ENCODE peak calls at places on chromosomes 12 and 14, in nine cellular contexts. T is breast epithelium; C is OCI-M1; U is dorsolateral prefrontal cortex; Y is NCI-H446; S is effector memory CD4-positive, alpha-beta T cell; H is frontal cortex; G is C1 segment of cervical spinal cord; V is MG63. P is an unnamed sample.

GRCh38 chr14:71582705-71583104 is 349.5 kb upstream of the RGS6 start:
- DNase-seq in U (no peak), T (no peak), H (no peak), S (no peak), G (no peak), C (no peak), Y (no peak), V (no peak), P (no peak)

GRCh38 chr12:88242161-88242925 is 100.2 kb downstream of the TMTC3 start:
- DNase-seq in T (no peak), S (no peak), C (peak), Y (no peak), G (no peak), U (no peak), H (no peak), V (peak), P (no peak)

GRCh38 chr14:91021115-91021514 is 39.3 kb downstream of the RPS6KA5 start:
- DNase-seq in C (no peak), Y (no peak), V (no peak), G (no peak), T (no peak), H (no peak), U (no peak), S (no peak), P (no peak)

GRCh38 chr12:7121324-7121723 is 7.4 kb downstream of the RBP5 start:
- DNase-seq in T (no peak), Y (no peak), U (no peak), C (no peak), G (no peak), H (no peak), S (no peak), V (no peak), P (no peak)

GRCh38 chr12:7501031-7501585 is 2.5 kb downstream of the CD163 start:
- DNase-seq in G (no peak), H (no peak), C (no peak), S (no peak), V (no peak), U (no peak), T (no peak), Y (no peak), P (no peak)

GRCh38 chr14:73463411-73463810 is 5.1 kb upstream of the NUMB start:
- DNase-seq in U (no peak), H (no peak), Y (no peak), T (no peak), G (no peak), C (peak), S (no peak), V (peak), P (no peak)

GRCh38 chr12:52692253-52692652 is 11.1 kb downstream of the KRT77 start:
- DNase-seq in U (no peak), T (no peak), G (no peak), S (no peak), Y (no peak), H (no peak), V (no peak), C (peak), P (no peak)

GRCh38 chr12:14261096-14261495 is 104.4 kb upstream of the ATF7IP start:
- DNase-seq in V (no peak), H (no peak), G (no peak), Y (no peak), T (no peak), C (no peak), S (no peak), U (no peak), P (no peak)

GRCh38 chr12:26287666-26288408 is 92.5 kb downstream of the SSPN start:
- DNase-seq in S (no peak), T (peak), V (peak), C (no peak), U (peak), H (no peak), G (no peak), Y (peak), P (peak)

GRCh38 chr14:26163761-26164160 is 434.1 kb downstream of the NOVA1 start:
- DNase-seq in G (no peak), H (no peak), S (no peak), C (peak), U (no peak), V (no peak), Y (peak), T (no peak), P (no peak)

GRCh38 chr14:31080489-31080888 is 54.3 kb upstream of the STRN3 start:
- DNase-seq in T (no peak), H (no peak), C (no peak), Y (no peak), U (no peak), V (no peak), S (no peak), G (no peak), P (no peak)

GRCh38 chr12:2868986-2869385 is 8.0 kb downstream of the FOXM1 start:
- DNase-seq in H (no peak), S (no peak), C (no peak), G (no peak), T (no peak), V (no peak), U (no peak), Y (no peak), P (no peak)

GRCh38 chr12:1630081-1630826 is 1.2 kb downstream of the WNT5B start:
- DNase-seq in T (peak), C (no peak), Y (peak), G (no peak), V (peak), H (peak), U (peak), S (no peak), P (peak)

GRCh38 chr12:23921099-23921846 is 28.2 kb downstream of the SOX5 start:
- DNase-seq in T (no peak), S (no peak), V (no peak), Y (peak), U (no peak), C (peak), G (no peak), H (no peak), P (no peak)

GRCh38 chr14:51094282-51094821 is 553 bp downstream of the TRIM9 start:
- DNase-seq in H (no peak), U (peak), S (no peak), C (no peak), G (no peak), V (peak), T (no peak), Y (peak), P (no peak)